ENCODE peak calls at places on chromosome 21, in seven cellular contexts. O is tibial artery, K is K562, G is AG04449, J is heart left ventricle, X is GM12865, F is sigmoid colon. T is an unnamed sample.

GRCh38 chr21:33984021-33984481 is 68.4 kb upstream of the ATP5PO start:
- DNase-seq in O (no peak), K (no peak), G (no peak), J (no peak), X (peak; percentile 89), F (no peak), T (no peak)

GRCh38 chr21:28714795-28715464 is 277.7 kb downstream of the LTN1 start:
- DNase-seq in O (no peak), K (no peak), G (peak; percentile 82), J (no peak), X (no peak), F (no peak), T (peak; percentile 32)

GRCh38 chr21:20875741-20876140 is 122.5 kb upstream of the NCAM2 start:
- DNase-seq in O (no peak), K (no peak), G (no peak), J (no peak), X (no peak), F (no peak), T (no peak)

GRCh38 chr21:39564200-39564599 is 48.5 kb upstream of the B3GALT5 start:
- DNase-seq in O (no peak), K (no peak), G (no peak), J (peak; percentile 70), X (no peak), F (no peak), T (no peak)

GRCh38 chr21:38383411-38384245 is 114.6 kb downstream of the ERG start:
- DNase-seq in O (no peak), K (no peak), G (no peak), J (no peak), X (no peak), F (no peak), T (no peak)

GRCh38 chr21:36700961-36701911 is 2.3 kb downstream of the SIM2 start:
- DNase-seq in O (no peak), K (no peak), G (no peak), J (no peak), X (no peak), F (no peak), T (no peak)

GRCh38 chr21:34983680-34984086 is 65.4 kb downstream of the RUNX1 start:
- DNase-seq in O (no peak), K (peak; percentile 45), G (no peak), J (no peak), X (no peak), F (no peak), T (no peak)

GRCh38 chr21:35381743-35382310 is 332.7 kb upstream of the RUNX1 start:
- DNase-seq in O (no peak), K (no peak), G (no peak), J (no peak), X (no peak), F (no peak), T (no peak)

GRCh38 chr21:37224861-37225260 is 42.3 kb downstream of the VPS26C start:
- DNase-seq in O (no peak), K (no peak), G (no peak), J (no peak), X (no peak), F (no peak), T (no peak)

GRCh38 chr21:43375827-43376795 is 50.8 kb downstream of the SIK1 start:
- DNase-seq in O (no peak), K (no peak), G (no peak), J (peak; percentile 39), X (no peak), F (peak; percentile 56), T (no peak)

GRCh38 chr21:25639922-25640670 is 1.0 kb downstream of the JAM2 start:
- DNase-seq in O (no peak), K (no peak), G (no peak), J (peak; percentile 71), X (peak; percentile 16), F (peak; percentile 73), T (no peak)

GRCh38 chr21:24023936-24024335 is 1583.3 kb downstream of the MRPL39 start:
- DNase-seq in O (no peak), K (no peak), G (no peak), J (no peak), X (no peak), F (no peak), T (no peak)

GRCh38 chr21:26389971-26390641 is 183.0 kb downstream of the CYYR1 start:
- DNase-seq in O (no peak), K (no peak), G (no peak), J (no peak), X (peak; percentile 71), F (no peak), T (peak; percentile 65)

GRCh38 chr21:36909901-36910561 is 56.4 kb downstream of the HLCS start:
- DNase-seq in O (no peak), K (no peak), G (peak; percentile 98), J (no peak), X (peak; percentile 9), F (no peak), T (peak; percentile 96)

GRCh38 chr21:28932717-28933116 is 60.0 kb downstream of the LTN1 start:
- DNase-seq in O (no peak), K (no peak), G (no peak), J (no peak), X (no peak), F (no peak), T (no peak)

GRCh38 chr21:16070207-16070651 is 340.4 kb downstream of the USP25 start:
- DNase-seq in O (no peak), K (no peak), G (no peak), J (no peak), X (no peak), F (no peak), T (no peak)
- H3K4me3 ChIP-seq in O (no peak overlapping the region), K (no peak overlapping the region), G (peak overlapping the region; percentile 59), J (no peak overlapping the region), X (no peak overlapping the region), F (no peak overlapping the region), T (peak overlapping the region; percentile 34)

GRCh38 chr21:46256501-46256994 is 28.0 kb upstream of the LSS start:
- DNase-seq in O (no peak), K (no peak), G (no peak), J (peak; percentile 72), X (no peak), F (no peak), T (no peak)
- TF ChIP-seq CTCF in O (no peak), K (no peak), G (no peak), J (peak; percentile 46), X (no peak), F (no peak), T (no peak)

GRCh38 chr21:17519965-17520364 is 7.1 kb downstream of the CXADR start:
- DNase-seq in O (no peak), K (no peak), G (no peak), J (no peak), X (no peak), F (no peak), T (no peak)

GRCh38 chr21:17513214-17514123 is 626 bp downstream of the CXADR start:
- DNase-seq in O (no peak), K (peak; percentile 13), G (no peak), J (no peak), X (peak; percentile 4), F (no peak), T (no peak)

GRCh38 chr21:17512245-17513213 is at the start of gene CXADR:
- DNase-seq in O (no peak), K (peak; percentile 77), G (no peak), J (peak; percentile 86), X (peak; percentile 72), F (no peak), T (no peak)

GRCh38 chr21:17519208-17519738 is 6.4 kb downstream of the CXADR start:
- DNase-seq in O (no peak), K (no peak), G (no peak), J (no peak), X (no peak), F (no peak), T (no peak)

DNA sequence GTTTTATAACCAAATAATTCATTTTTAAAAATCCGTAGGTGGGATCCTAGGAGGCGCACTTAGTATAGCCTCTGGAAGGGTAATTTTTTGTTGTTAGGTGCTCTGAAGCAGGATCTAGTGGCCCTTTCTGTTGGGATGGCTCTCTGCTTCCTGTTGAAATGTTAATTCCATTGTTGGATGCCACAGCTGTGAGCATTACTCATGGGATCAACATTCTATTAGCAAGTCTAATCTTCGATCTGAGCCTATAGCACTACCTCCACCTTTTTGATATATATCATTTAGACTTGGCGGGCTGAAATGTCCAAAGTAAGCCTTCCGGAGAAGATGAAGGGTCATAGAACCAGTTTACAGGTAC is 1.3 kb downstream of the CXADR start:
- DNase-seq in O (no peak), K (no peak), G (no peak), J (no peak), X (no peak), F (no peak), T (no peak)
- H3K4me3 ChIP-seq in O (no peak overlapping the region), K (no peak overlapping the region), G (no peak overlapping the region), J (peak overlapping the region; percentile 68), X (no peak overlapping the region), F (no peak overlapping the region), T (peak overlapping the region; percentile 65)

GRCh38 chr21:42143111-42143510 is 72.0 kb downstream of the UMODL1 start:
- DNase-seq in O (no peak), K (no peak), G (no peak), J (no peak), X (no peak), F (no peak), T (no peak)

GRCh38 chr21:42145569-42146250 is 73.2 kb upstream of the ABCG1 start:
- DNase-seq in O (no peak), K (peak; percentile 88), G (no peak), J (peak; percentile 73), X (peak; percentile 65), F (peak; percentile 79), T (no peak)

GRCh38 chr21:42144679-42145568 is 73.8 kb downstream of the UMODL1 start:
- DNase-seq in O (no peak), K (no peak), G (no peak), J (no peak), X (no peak), F (peak; percentile 12), T (no peak)

GRCh38 chr21:42142598-42142997 is 71.5 kb downstream of the UMODL1 start:
- DNase-seq in O (no peak), K (no peak), G (no peak), J (no peak), X (no peak), F (no peak), T (no peak)

GRCh38 chr21:42144221-42144620 is 73.1 kb downstream of the UMODL1 start:
- DNase-seq in O (no peak), K (no peak), G (no peak), J (no peak), X (no peak), F (peak; percentile 39), T (no peak)
- TF ChIP-seq CTCF in O (no peak), K (no peak), G (no peak), J (no peak), X (no peak), F (no peak), T (no peak)

GRCh38 chr21:44667612-44668011 is 885 bp upstream of the KRTAP12-2 start:
- DNase-seq in O (no peak), K (no peak), G (no peak), J (no peak), X (no peak), F (no peak), T (no peak)
- H3K4me3 ChIP-seq in O (no peak overlapping the region), K (no peak overlapping the region), G (no peak overlapping the region), J (no peak overlapping the region), X (no peak overlapping the region), F (no peak overlapping the region), T (no peak overlapping the region)

DNA sequence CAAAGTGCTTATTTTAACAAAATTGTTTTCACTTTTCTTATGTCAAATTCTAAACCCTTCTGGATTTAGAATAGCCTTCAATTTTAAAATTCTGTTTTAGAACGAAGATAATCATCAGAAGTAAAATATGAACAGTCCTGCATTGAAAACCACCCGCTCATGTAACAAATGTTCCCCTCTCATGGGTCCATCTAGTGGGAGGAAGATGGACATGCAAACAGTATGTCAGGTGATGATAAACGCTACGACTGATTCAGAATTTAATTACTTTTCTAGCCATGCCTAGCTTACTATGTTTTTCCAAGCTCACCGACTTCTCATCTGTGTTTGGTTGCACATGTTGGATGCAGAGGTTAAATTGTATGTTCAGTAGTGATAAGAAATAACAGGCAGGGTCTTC is 23.5 kb downstream of the SOD1 start:
- DNase-seq in O (no peak), K (no peak), G (no peak), J (no peak), X (no peak), F (no peak), T (no peak)
- TF ChIP-seq CTCF in O (no peak), K (no peak), G (no peak), J (no peak), X (no peak), F (no peak), T (no peak)